ENCODE peak calls at places on chromosomes 4 and X, in ten cellular contexts. W is IMR-90, I is chondrocyte, B is brain microvascular endothelial cell, V is fibroblast of the aortic adventitia, X is lower lobe of right lung, H is astrocyte of the spinal cord, Q is GM06990, F is lung, D is transverse colon. U is an unnamed sample.

GRCh38 chr4:8852118-8852704 is 19.4 kb downstream of the HMX1 start:
- DNase-seq in W (no peak), V (no peak), D (no peak), I (peak; percentile 72), Q (no peak), B (no peak), H (no peak), F (no peak), X (peak; percentile 24), U (no peak)

GRCh38 chr4:6909113-6909969 is at the start of gene TBC1D14:
- DNase-seq in F (peak; percentile 89), D (peak; percentile 91), V (peak; percentile 78), X (peak; percentile 92), H (peak; percentile 90), Q (peak; percentile 89), W (peak; percentile 81), I (no peak), B (peak; percentile 73), U (peak; percentile 87)

GRCh38 chrX:72253686-72254085 is 14.9 kb upstream of the ERCC6L start:
- DNase-seq in D (no peak), F (no peak), V (no peak), H (no peak), Q (no peak), I (no peak), X (no peak), W (no peak), B (no peak), U (no peak)

GRCh38 chr4:8910822-8911310 is 39.2 kb upstream of the HMX1 start:
- DNase-seq in X (no peak), Q (no peak), I (peak; percentile 77), F (no peak), H (no peak), B (no peak), V (no peak), W (no peak), D (no peak), U (no peak)

GRCh38 chrX:24466025-24466424 is 939 bp downstream of the PDK3 start:
- DNase-seq in F (no peak), H (no peak), B (no peak), I (no peak), V (no peak), X (no peak), W (no peak), D (no peak), Q (no peak), U (no peak)

GRCh38 chr4:119690871-119691270 is 62.3 kb upstream of the PDE5A start:
- DNase-seq in D (no peak), H (no peak), X (no peak), W (no peak), I (no peak), V (no peak), Q (no peak), F (no peak), B (no peak), U (peak; percentile 21)

GRCh38 chr4:152255437-152255836 is 280.5 kb downstream of the FBXW7 start:
- DNase-seq in H (peak; percentile 41), F (no peak), Q (peak; percentile 26), B (peak; percentile 33), I (no peak), V (no peak), X (no peak), D (no peak), W (peak; percentile 27), U (peak; percentile 57)

GRCh38 chr4:94567811-94568210 is 116.1 kb downstream of the PDLIM5 start:
- DNase-seq in Q (no peak), H (no peak), W (no peak), B (no peak), F (no peak), X (no peak), V (no peak), I (no peak), D (no peak), U (no peak)

GRCh38 chr4:111675746-111676145 is 469.5 kb upstream of the FAM241A start:
- DNase-seq in D (no peak), W (no peak), F (no peak), H (no peak), V (no peak), B (no peak), X (no peak), I (no peak), Q (no peak), U (no peak)

GRCh38 chr4:131603705-131604104 is 1545.4 kb upstream of the PCDH10 start:
- DNase-seq in V (no peak), W (no peak), B (no peak), Q (no peak), H (no peak), I (no peak), F (no peak), D (no peak), X (no peak), U (peak; percentile 51)

GRCh38 chrX:47523297-47523696 is 37.7 kb upstream of the ARAF start:
- DNase-seq in V (peak; percentile 65), F (peak; percentile 83), W (peak; percentile 55), H (peak; percentile 62), D (peak; percentile 88), I (no peak), B (peak; percentile 62), X (peak; percentile 89), Q (peak; percentile 85), U (peak; percentile 59)

GRCh38 chr4:15955670-15956069 is 7.3 kb downstream of the FGFBP2 start:
- DNase-seq in I (no peak), H (peak; percentile 17), D (no peak), B (peak; percentile 36), F (no peak), W (peak; percentile 23), V (peak; percentile 11), Q (no peak), X (no peak), U (peak; percentile 46)
- TF ChIP-seq CTCF in I (no peak), H (peak; percentile 49), D (no peak), B (peak; percentile 75), F (no peak), W (peak; percentile 36), V (peak; percentile 27), Q (no peak), X (no peak), U (peak; percentile 15)

DNA sequence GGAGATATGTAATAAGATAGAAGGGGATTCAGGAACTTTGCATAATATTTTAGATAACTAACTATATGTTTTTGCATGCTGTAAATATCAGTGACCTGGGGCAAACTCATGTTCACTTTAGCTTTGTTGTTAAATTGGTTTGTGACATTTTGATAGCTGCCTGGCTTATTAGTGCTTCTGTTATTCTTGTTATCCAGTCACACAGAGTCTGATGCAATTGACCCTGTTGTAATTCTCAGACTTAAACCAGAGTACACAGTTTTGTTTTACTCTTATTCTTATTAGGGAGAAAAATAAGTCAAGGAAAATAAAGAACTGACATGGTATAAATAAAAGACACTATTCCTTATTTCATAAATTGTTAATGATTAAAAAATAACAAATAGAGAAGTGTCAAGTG is 516.7 kb upstream of the SLIT2 start:
- DNase-seq in I (no peak), Q (no peak), B (no peak), W (peak; percentile 33), D (no peak), H (no peak), F (no peak), X (no peak), V (peak; percentile 56), U (peak; percentile 3)
- TF ChIP-seq CTCF in I (no peak), Q (no peak), B (no peak), W (no peak), D (no peak), H (no peak), F (no peak), X (no peak), V (no peak), U (no peak)

GRCh38 chrX:29617725-29618124 is 597.6 kb upstream of the MAGEB2 start:
- DNase-seq in F (no peak), W (no peak), X (no peak), H (no peak), V (peak; percentile 13), Q (no peak), B (no peak), D (no peak), I (no peak), U (peak; percentile 2)
- TF ChIP-seq CTCF in F (no peak), W (peak; percentile 12), X (no peak), H (peak; percentile 33), V (peak; percentile 21), Q (peak; percentile 25), B (peak; percentile 39), D (no peak), I (peak; percentile 47), U (peak; percentile 7)

DNA sequence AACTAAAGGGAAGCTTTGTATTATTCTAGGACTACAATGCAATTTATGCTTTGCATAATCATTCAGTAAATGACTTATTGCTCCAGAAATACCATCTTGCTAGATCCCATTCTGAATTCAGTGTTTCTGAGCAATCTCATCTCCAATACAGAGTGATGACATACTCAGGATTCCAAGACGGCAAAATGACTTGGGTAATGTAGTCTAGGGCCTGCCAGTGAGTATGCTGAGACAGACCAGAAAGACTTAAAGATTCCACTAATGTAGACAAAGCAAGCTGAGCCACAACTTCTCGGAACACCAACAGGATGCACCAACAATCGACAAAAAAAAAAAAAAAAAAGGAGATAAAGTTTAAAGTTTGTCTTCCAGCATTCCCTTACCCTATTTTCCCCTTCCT is 939 bp upstream of the SEC24B start:
- DNase-seq in H (peak; percentile 71), F (no peak), B (peak; percentile 70), X (no peak), W (peak; percentile 77), D (no peak), I (no peak), V (peak; percentile 79), Q (no peak), U (peak; percentile 52)
- TF ChIP-seq CTCF in H (no peak), F (no peak), B (no peak), X (no peak), W (no peak), D (no peak), I (no peak), V (no peak), Q (no peak), U (no peak)

GRCh38 chr4:127268367-127268766 is 364.4 kb upstream of the INTU start:
- DNase-seq in V (no peak), D (no peak), W (no peak), F (no peak), Q (no peak), B (no peak), I (no peak), X (no peak), H (no peak), U (no peak)
- TF ChIP-seq CTCF in V (no peak), D (no peak), W (no peak), F (no peak), Q (no peak), B (no peak), I (no peak), X (no peak), H (no peak), U (no peak)

GRCh38 chr4:72507167-72507566 is 61.9 kb downstream of the ADAMTS3 start:
- DNase-seq in B (no peak), H (no peak), I (no peak), X (no peak), V (peak; percentile 39), W (no peak), F (no peak), D (no peak), Q (no peak), U (no peak)
- TF ChIP-seq CTCF in B (no peak), H (no peak), I (no peak), X (no peak), V (no peak), W (no peak), F (no peak), D (no peak), Q (no peak), U (no peak)

GRCh38 chr4:114057746-114058145 is 78.3 kb upstream of the ARSJ start:
- DNase-seq in W (no peak), F (no peak), Q (no peak), B (no peak), H (no peak), V (no peak), I (no peak), D (no peak), X (no peak), U (peak; percentile 74)
- TF ChIP-seq CTCF in W (no peak), F (no peak), Q (no peak), B (no peak), H (no peak), V (no peak), I (no peak), D (no peak), X (no peak), U (no peak)

U was measured in MCF 10A.